ENCODE peak calls at places on chromosomes 6 and 20, in five cellular contexts. D is breast epithelium, J is GM23248, K is OCI-LY7, E is left ventricle myocardium inferior. R is an unnamed sample.

GRCh38 chr20:37537505-37537904 is 9.8 kb upstream of the BLCAP start:
- DNase-seq in D (no peak), J (no peak), K (no peak), E (no peak), R (no peak)

GRCh38 chr6:170266061-170266825 is 24.6 kb downstream of the DLL1 start:
- DNase-seq in D (no peak), J (no peak), K (no peak), E (no peak), R (no peak)

GRCh38 chr6:118905851-118906250 is 11.9 kb downstream of the ASF1A start:
- DNase-seq in D (no peak), J (no peak), K (no peak), E (no peak), R (no peak)

GRCh38 chr6:5132741-5133140 is 47.6 kb downstream of the PPP1R3G start:
- DNase-seq in D (no peak), J (peak; percentile 93), K (peak; percentile 17), E (peak; percentile 70), R (peak; percentile 64)

GRCh38 chr6:47146426-47147174 is 104.5 kb upstream of the ADGRF1 start:
- DNase-seq in D (no peak), J (peak; percentile 64), K (peak; percentile 23), E (no peak), R (no peak)

GRCh38 chr6:107866606-107867301 is 42.6 kb upstream of the SCML4 start:
- DNase-seq in D (no peak), J (peak; percentile 65), K (peak; percentile 57), E (no peak), R (no peak)

GRCh38 chr20:45055056-45055455 is 45.9 kb downstream of the KCNS1 start:
- DNase-seq in D (no peak), J (no peak), K (no peak), E (no peak), R (no peak)

GRCh38 chr6:14635195-14635594 is 517.6 kb downstream of the CD83 start:
- DNase-seq in D (no peak), J (no peak), K (peak; percentile 63), E (no peak), R (no peak)

GRCh38 chr20:22490287-22491187 is 93.8 kb downstream of the FOXA2 start:
- DNase-seq in D (no peak), J (peak; percentile 5), K (no peak), E (no peak), R (peak; percentile 83)

GRCh38 chr6:52547647-52548352 is 29.1 kb downstream of the TRAM2 start:
- DNase-seq in D (no peak), J (no peak), K (no peak), E (no peak), R (no peak)

GRCh38 chr6:145749632-145750031 is 14.3 kb upstream of the EPM2A start:
- DNase-seq in D (no peak), J (peak; percentile 83), K (no peak), E (no peak), R (no peak)

GRCh38 chr6:44078219-44078794 is 48.9 kb downstream of the MRPL14 start:
- DNase-seq in D (no peak), J (no peak), K (no peak), E (no peak), R (no peak)

GRCh38 chr6:37826993-37827392 is 7.5 kb downstream of the ZFAND3 start:
- DNase-seq in D (no peak), J (no peak), K (no peak), E (no peak), R (no peak)
- H3K4me1 ChIP-seq in D (no peaks in the 10 kb centered on the region), J (peaks cover 47% of the 10 kb centered on the region), K (peaks cover 10% of the 10 kb centered on the region), E (peaks cover 96% of the 10 kb centered on the region), R (peaks cover 91% of the 10 kb centered on the region)

GRCh38 chr6:83431545-83432165 is 804 bp upstream of the ME1 start:
- DNase-seq in D (no peak), J (no peak), K (no peak), E (no peak), R (peak; percentile 58)
- H3K4me3 ChIP-seq in D (peak overlapping the region; percentile 61), J (peak overlapping the region; percentile 73), K (no peak overlapping the region), E (peak overlapping the region; percentile 76), R (peak overlapping the region; percentile 69)

DNA sequence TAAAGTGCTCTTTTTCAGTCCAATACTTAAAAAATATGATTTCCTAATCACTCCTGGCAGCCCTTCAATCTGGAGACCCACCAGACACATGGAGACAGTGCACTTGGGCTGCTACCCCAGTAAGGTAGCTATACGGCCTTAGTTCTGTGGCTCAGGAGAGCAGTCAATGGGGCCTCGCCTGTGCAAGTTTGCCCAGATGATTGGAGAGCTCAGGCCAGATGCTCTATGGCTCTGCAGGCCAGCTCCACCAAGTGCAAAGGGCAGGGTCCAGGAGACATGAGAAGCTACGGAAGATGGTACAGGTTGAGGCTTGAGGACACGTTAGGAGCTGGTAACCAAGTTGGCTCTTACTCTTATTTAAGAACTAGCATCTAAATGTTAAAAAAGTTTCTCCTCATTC is 30.7 kb downstream of the STK38 start:
- DNase-seq in D (no peak), J (no peak), K (no peak), E (no peak), R (no peak)
- H3K36me3 ChIP-seq in D (peaks cover 5% of the 10 kb centered on the region), J (peaks cover 64% of the 10 kb centered on the region), K (peaks cover 99% of the 10 kb centered on the region), E (peaks cover 79% of the 10 kb centered on the region), R (no peaks in the 10 kb centered on the region)

GRCh38 chr20:51365670-51366069 is 176.8 kb downstream of the NFATC2 start:
- DNase-seq in D (no peak), J (peak; percentile 91), K (no peak), E (no peak), R (no peak)

GRCh38 chr20:51363378-51363777 is 179.1 kb downstream of the NFATC2 start:
- DNase-seq in D (no peak), J (no peak), K (no peak), E (no peak), R (no peak)

GRCh38 chr20:51362254-51362653 is 180.3 kb downstream of the NFATC2 start:
- DNase-seq in D (no peak), J (no peak), K (no peak), E (no peak), R (no peak)

GRCh38 chr20:51366155-51366886 is 176.2 kb downstream of the NFATC2 start:
- DNase-seq in D (no peak), J (peak; percentile 100), K (no peak), E (peak; percentile 69), R (no peak)

DNA sequence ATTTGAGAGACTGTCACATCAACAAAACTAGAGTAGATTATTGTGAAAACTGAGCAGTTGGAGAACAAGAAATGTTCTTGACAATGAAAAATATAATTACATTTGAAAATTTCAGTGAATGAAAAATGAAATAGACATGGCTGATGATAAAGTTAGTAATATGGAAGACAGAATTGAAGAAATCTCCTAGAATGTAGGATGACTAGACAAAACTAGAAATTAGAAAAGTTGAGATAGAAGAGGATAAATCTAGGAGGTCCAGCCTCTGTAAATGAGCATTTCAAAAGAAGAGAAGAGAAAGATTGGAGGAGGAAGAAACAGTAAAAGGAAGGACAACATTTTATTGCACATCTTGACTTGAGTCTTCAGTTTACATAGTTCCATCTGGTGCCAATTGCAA is 178.7 kb downstream of the NFATC2 start:
- DNase-seq in D (no peak), J (no peak), K (no peak), E (no peak), R (no peak)
- H3K4me1 ChIP-seq in D (no peaks in the 10 kb centered on the region), J (peaks cover 39% of the 10 kb centered on the region), K (no peaks in the 10 kb centered on the region), E (no peaks in the 10 kb centered on the region), R (no peaks in the 10 kb centered on the region)

DNA sequence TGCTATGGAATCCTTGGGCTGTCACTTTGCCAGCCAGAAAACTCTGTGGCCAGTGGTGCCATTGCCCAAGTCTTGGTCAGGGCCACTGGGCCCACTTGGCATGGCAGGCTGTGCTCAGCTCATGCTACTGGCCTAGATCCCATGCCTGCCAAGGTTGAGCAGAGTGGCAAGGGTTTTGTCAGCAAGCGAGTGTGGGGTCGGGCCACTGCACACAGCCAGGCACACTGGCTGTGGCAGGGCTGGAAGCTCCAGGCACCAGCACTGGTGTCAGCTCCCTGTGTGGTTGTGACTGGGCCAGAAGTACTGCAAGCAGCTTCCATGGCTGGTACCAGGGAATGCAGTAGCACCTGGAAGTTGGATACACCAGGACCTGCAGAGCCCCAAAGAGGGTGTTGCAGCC is 846.8 kb downstream of the EYS start:
- DNase-seq in D (no peak), J (no peak), K (no peak), E (no peak), R (no peak)
- H3K4me3 ChIP-seq in D (no peak overlapping the region), J (no peak overlapping the region), K (no peak overlapping the region), E (no peak overlapping the region), R (no peak overlapping the region)

GRCh38 chr20:62907377-62908317 is 18.7 kb downstream of the DIDO1 start:
- DNase-seq in D (no peak), J (peak; percentile 22), K (peak; percentile 60), E (no peak), R (no peak)
- H3K36me3 ChIP-seq in D (peaks cover 33% of the 10 kb centered on the region), J (peaks cover 55% of the 10 kb centered on the region), K (peaks cover 99% of the 10 kb centered on the region), E (peaks cover 100% of the 10 kb centered on the region), R (peaks cover 20% of the 10 kb centered on the region)

GRCh38 chr6:41335296-41335695 is at the start of gene NCR2:
- DNase-seq in D (no peak), J (no peak), K (no peak), E (no peak), R (no peak)
- H3K4me1 ChIP-seq in D (no peaks in the 10 kb centered on the region), J (no peaks in the 10 kb centered on the region), K (peaks cover 14% of the 10 kb centered on the region), E (no peaks in the 10 kb centered on the region), R (no peaks in the 10 kb centered on the region)

DNA sequence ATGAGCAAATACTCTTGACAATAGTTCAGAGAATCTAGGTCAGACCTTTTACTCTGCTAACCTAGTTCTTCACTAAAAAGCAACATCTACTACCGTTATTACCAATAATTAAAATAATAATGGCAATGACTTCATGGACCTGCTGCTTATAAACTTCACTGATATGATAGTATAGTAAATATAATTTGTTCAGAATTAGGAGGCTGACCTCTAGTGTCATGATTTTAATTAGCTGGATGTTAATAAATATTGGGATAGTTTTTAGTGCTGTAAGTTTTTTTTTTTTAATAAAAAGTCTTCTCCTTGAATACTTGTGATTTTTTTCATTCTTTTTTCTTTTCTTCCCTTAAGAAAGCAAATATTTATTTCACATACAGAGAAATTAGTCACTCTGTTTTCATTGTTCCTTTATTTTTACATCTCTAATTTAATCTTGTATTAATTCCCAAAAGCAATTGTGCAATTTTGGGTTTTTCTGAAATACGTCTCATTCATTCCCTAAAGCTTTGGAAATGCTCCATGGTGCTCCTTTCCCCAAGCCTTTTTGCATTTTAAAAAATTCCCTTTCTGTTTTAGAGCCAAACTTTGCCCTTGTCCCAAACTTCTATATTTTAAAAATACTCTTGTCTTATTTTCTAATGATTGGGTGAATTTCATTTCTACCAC is 46.6 kb upstream of the UST start:
- DNase-seq in D (no peak), J (peak; percentile 71), K (no peak), E (no peak), R (no peak)
- H3K4me3 ChIP-seq in D (peak overlapping the region; percentile 60), J (peak overlapping the region; percentile 75), K (peak overlapping the region; percentile 34), E (peak overlapping the region; percentile 48), R (peak overlapping the region; percentile 33)

DNA sequence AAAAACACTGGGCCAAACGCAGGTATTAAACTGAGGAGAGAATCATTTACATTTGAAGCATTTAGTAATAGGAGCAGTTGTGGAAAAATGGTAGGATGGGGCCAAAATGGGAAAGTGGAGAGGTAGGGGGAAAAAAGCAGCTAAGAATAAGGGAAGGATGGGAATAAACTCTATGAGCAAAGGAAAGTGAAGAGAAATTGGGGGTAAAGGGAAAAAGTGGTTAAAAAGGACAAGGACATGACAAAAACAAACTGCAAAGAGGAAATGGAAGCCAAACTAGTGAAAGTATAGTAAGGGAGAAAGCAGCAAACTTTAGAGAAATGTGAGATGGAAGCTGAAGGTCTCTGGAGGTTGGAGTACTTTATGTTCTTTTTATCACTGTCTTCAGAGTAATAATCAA is 6.2 kb upstream of the ZSCAN16 start:
- DNase-seq in D (no peak), J (no peak), K (no peak), E (no peak), R (no peak)
- H3K36me3 ChIP-seq in D (no peaks in the 10 kb centered on the region), J (peaks cover 37% of the 10 kb centered on the region), K (peaks cover 85% of the 10 kb centered on the region), E (peaks cover 78% of the 10 kb centered on the region), R (peaks cover 79% of the 10 kb centered on the region)

R was measured in left lung.